ENCODE peak calls at places on chromosomes 16 and 17, in ten cellular contexts. P is CD4-positive, alpha-beta T cell; K is IMR-90; R is HCT116; O is skeletal muscle cell; L is foreskin fibroblast; T is aorta; S is stimulated activated naive CD4-positive, alpha-beta T cell; Y is KBM-7; X is bronchial epithelial cell. Z is an unnamed sample.

GRCh38 chr17:70871180-70871818 is 702.0 kb downstream of the KCNJ2 start:
- DNase-seq in P (no peak), K (no peak), R (no peak), O (no peak), L (no peak), T (no peak), S (no peak), Y (no peak), X (no peak), Z (no peak)

GRCh38 chr17:50845260-50846147 is 10.1 kb downstream of the WFIKKN2 start:
- DNase-seq in P (no peak), K (peak), R (no peak), O (no peak), L (peak), T (peak), S (no peak), Y (no peak), X (peak), Z (peak)

GRCh38 chr17:2700491-2701141 is 10.9 kb downstream of the CLUH start:
- DNase-seq in P (no peak), K (no peak), R (no peak), O (no peak), L (no peak), T (peak), S (no peak), Y (no peak), X (no peak), Z (no peak)

GRCh38 chr16:68491576-68491950 is 43.3 kb upstream of the SMPD3 start:
- DNase-seq in P (no peak), K (no peak), R (no peak), O (no peak), L (no peak), T (peak), S (no peak), Y (no peak), X (no peak), Z (no peak)

GRCh38 chr17:76727745-76728456 is 1.3 kb downstream of the METTL23 start:
- DNase-seq in P (no peak), K (no peak), R (no peak), O (no peak), L (peak), T (no peak), S (no peak), Y (peak), X (no peak), Z (no peak)

GRCh38 chr17:79019631-79020584 is 4.1 kb upstream of the C1QTNF1 start:
- DNase-seq in P (peak), K (peak), R (peak), O (peak), L (peak), T (peak), S (peak), Y (peak), X (peak), Z (peak)

GRCh38 chr17:67125924-67126323 is 81.6 kb downstream of the CACNG1 start:
- DNase-seq in P (no peak), K (no peak), R (no peak), O (no peak), L (no peak), T (no peak), S (no peak), Y (no peak), X (peak), Z (no peak)

GRCh38 chr17:41069031-41069430 is 3.4 kb upstream of the KRTAP2-4 start:
- DNase-seq in P (no peak), K (no peak), R (no peak), O (no peak), L (no peak), T (no peak), S (no peak), Y (peak), X (no peak), Z (no peak)

GRCh38 chr17:65556014-65556909 is 5.2 kb downstream of the AXIN2 start:
- DNase-seq in P (peak), K (peak), R (peak), O (no peak), L (peak), T (peak), S (peak), Y (peak), X (peak), Z (peak)

GRCh38 chr16:28205117-28205899 is 6.5 kb downstream of the XPO6 start:
- DNase-seq in P (no peak), K (no peak), R (no peak), O (no peak), L (no peak), T (no peak), S (no peak), Y (no peak), X (no peak), Z (no peak)

GRCh38 chr16:23650674-23651073 is 9.4 kb downstream of the DCTN5 start:
- DNase-seq in P (no peak), K (peak), R (no peak), O (no peak), L (peak), T (no peak), S (no peak), Y (no peak), X (peak), Z (peak)

GRCh38 chr17:62663304-62663703 is 35.8 kb downstream of the MRC2 start:
- DNase-seq in P (no peak), K (no peak), R (no peak), O (no peak), L (peak), T (no peak), S (no peak), Y (no peak), X (no peak), Z (no peak)

GRCh38 chr17:16820161-16820877 is 130.3 kb downstream of the CCDC144A start:
- DNase-seq in P (no peak), K (no peak), R (no peak), O (no peak), L (no peak), T (no peak), S (no peak), Y (no peak), X (no peak), Z (no peak)

GRCh38 chr17:64457156-64457555 is 8.2 kb downstream of the MILR1 start:
- DNase-seq in P (no peak), K (peak), R (no peak), O (no peak), L (peak), T (no peak), S (no peak), Y (no peak), X (no peak), Z (peak)

GRCh38 chr17:80008383-80008840 is 27.3 kb downstream of the TBC1D16 start:
- DNase-seq in P (peak), K (peak), R (peak), O (no peak), L (peak), T (peak), S (peak), Y (peak), X (peak), Z (peak)

GRCh38 chr17:74757502-74757901 is 9.1 kb downstream of the NHERF1 start:
- DNase-seq in P (no peak), K (no peak), R (no peak), O (no peak), L (peak), T (no peak), S (no peak), Y (no peak), X (peak), Z (peak)

GRCh38 chr17:1033503-1033902 is 36.6 kb downstream of the TIMM22 start:
- DNase-seq in P (no peak), K (no peak), R (no peak), O (no peak), L (no peak), T (no peak), S (no peak), Y (peak), X (peak), Z (no peak)

GRCh38 chr16:29857133-29857760 is 5.8 kb downstream of the CDIPT start:
- DNase-seq in P (no peak), K (peak), R (no peak), O (peak), L (peak), T (no peak), S (no peak), Y (no peak), X (no peak), Z (peak)

GRCh38 chr16:47499700-47500264 is 38.7 kb downstream of the PHKB start:
- DNase-seq in P (no peak), K (no peak), R (no peak), O (no peak), L (no peak), T (no peak), S (no peak), Y (no peak), X (no peak), Z (no peak)

GRCh38 chr17:66542183-66542966 is 240.0 kb downstream of the PRKCA start:
- DNase-seq in P (no peak), K (peak), R (no peak), O (peak), L (peak), T (no peak), S (no peak), Y (peak), X (no peak), Z (peak)

GRCh38 chr16:74984194-74984669 is 691 bp downstream of the WDR59 start:
- DNase-seq in P (no peak), K (peak), R (no peak), O (no peak), L (peak), T (no peak), S (peak), Y (peak), X (peak), Z (peak)

GRCh38 chr17:72284806-72285205 is 164.0 kb downstream of the SOX9 start:
- DNase-seq in P (no peak), K (no peak), R (no peak), O (no peak), L (no peak), T (no peak), S (no peak), Y (no peak), X (no peak), Z (no peak)

GRCh38 chr16:75494696-75495601 is at the start of gene CHST6:
- DNase-seq in P (no peak), K (no peak), R (no peak), O (no peak), L (peak), T (peak), S (no peak), Y (no peak), X (no peak), Z (peak)

GRCh38 chr17:47862621-47863440 is 11.9 kb upstream of the SP6 start:
- DNase-seq in P (no peak), K (peak), R (peak), O (no peak), L (peak), T (no peak), S (no peak), Y (no peak), X (peak), Z (peak)

GRCh38 chr16:50251375-50252081 is 14.8 kb upstream of the ADCY7 start:
- DNase-seq in P (no peak), K (peak), R (no peak), O (peak), L (peak), T (peak), S (no peak), Y (no peak), X (peak), Z (peak)

GRCh38 chr17:48514483-48514876 is 16.3 kb downstream of the HOXB1 start:
- DNase-seq in P (no peak), K (no peak), R (no peak), O (no peak), L (no peak), T (no peak), S (no peak), Y (no peak), X (no peak), Z (no peak)

GRCh38 chr17:54876656-54877195 is 23.9 kb upstream of the TOM1L1 start:
- DNase-seq in P (no peak), K (no peak), R (no peak), O (no peak), L (no peak), T (no peak), S (no peak), Y (no peak), X (no peak), Z (no peak)

GRCh38 chr17:57599271-57600045 is 145.6 kb downstream of the CCDC182 start:
- DNase-seq in P (no peak), K (no peak), R (no peak), O (no peak), L (no peak), T (no peak), S (no peak), Y (peak), X (no peak), Z (no peak)

GRCh38 chr16:89314858-89315257 is 97.4 kb downstream of the ZNF778 start:
- DNase-seq in P (no peak), K (no peak), R (no peak), O (no peak), L (no peak), T (no peak), S (no peak), Y (no peak), X (no peak), Z (no peak)

GRCh38 chr17:61070649-61071048 is 329.0 kb upstream of the TBX2 start:
- DNase-seq in P (no peak), K (no peak), R (no peak), O (no peak), L (no peak), T (no peak), S (no peak), Y (no peak), X (no peak), Z (no peak)

GRCh38 chr17:67751101-67752074 is 33.7 kb downstream of the NOL11 start:
- DNase-seq in P (no peak), K (no peak), R (no peak), O (no peak), L (no peak), T (peak), S (no peak), Y (no peak), X (peak), Z (no peak)

GRCh38 chr17:81144423-81144781 is 20.9 kb upstream of the PVALEF start:
- DNase-seq in P (no peak), K (no peak), R (no peak), O (no peak), L (no peak), T (no peak), S (no peak), Y (no peak), X (no peak), Z (no peak)

GRCh38 chr17:83192161-83192788 is 112.9 kb downstream of the METRNL start:
- DNase-seq in P (no peak), K (peak), R (no peak), O (no peak), L (peak), T (peak), S (no peak), Y (no peak), X (no peak), Z (peak)